ENCODE peak calls at places on chromosomes 1 and 21, in four cellular contexts. J, U, O and E are unnamed samples.
A peak's percentile ranks its signal among the peaks of the same experiment; 100 is the strongest.

GRCh38 chr1:27862671-27863551 is 9.4 kb upstream of the THEMIS2 start:
- DNase-seq in J (no peak), U (peak; percentile 71), O (no peak), E (peak; percentile 49)

GRCh38 chr1:173095632-173096031 is 44.9 kb upstream of the TNFSF18 start:
- DNase-seq in J (no peak), U (no peak), O (no peak), E (no peak)

GRCh38 chr1:153490272-153491051 is 30.0 kb upstream of the S100A7 start:
- DNase-seq in J (no peak), U (peak; percentile 42), O (no peak), E (no peak)

GRCh38 chr1:10634428-10635384 is 160.0 kb downstream of the PEX14 start:
- DNase-seq in J (peak; percentile 59), U (no peak), O (no peak), E (no peak)

GRCh38 chr21:42534361-42534900 is 20.8 kb downstream of the SLC37A1 start:
- DNase-seq in J (peak; percentile 23), U (no peak), O (no peak), E (no peak)

GRCh38 chr1:25117233-25117823 is 115.0 kb downstream of the SYF2 start:
- DNase-seq in J (peak; percentile 71), U (no peak), O (peak; percentile 33), E (no peak)

GRCh38 chr21:15804247-15804985 is 74.6 kb downstream of the USP25 start:
- DNase-seq in J (no peak), U (no peak), O (no peak), E (no peak)

GRCh38 chr1:26177182-26177684 is at the start of gene CNKSR1:
- DNase-seq in J (peak; percentile 97), U (peak; percentile 82), O (peak; percentile 84), E (no peak)

GRCh38 chr1:21280011-21280471 is 10.2 kb downstream of the ECE1 start:
- DNase-seq in J (no peak), U (peak; percentile 34), O (no peak), E (peak; percentile 92)

GRCh38 chr1:8091691-8092090 is 65.6 kb upstream of the ERRFI1 start:
- DNase-seq in J (no peak), U (no peak), O (no peak), E (no peak)

GRCh38 chr1:54407957-54408700 is 1.9 kb upstream of the SSBP3 start:
- DNase-seq in J (no peak), U (no peak), O (peak; percentile 60), E (peak; percentile 77)

GRCh38 chr1:172751668-172752067 is 92.8 kb downstream of the FASLG start:
- DNase-seq in J (no peak), U (no peak), O (no peak), E (no peak)

GRCh38 chr1:93177991-93178390 is 2.2 kb downstream of the TMED5 start:
- DNase-seq in J (no peak), U (no peak), O (no peak), E (peak; percentile 58)

GRCh38 chr1:220219865-220220698 is 52.2 kb downstream of the RAB3GAP2 start:
- DNase-seq in J (no peak), U (no peak), O (no peak), E (no peak)

GRCh38 chr21:44535963-44536362 is 4.0 kb downstream of the KRTAP10-1 start:
- DNase-seq in J (peak; percentile 35), U (no peak), O (no peak), E (no peak)

GRCh38 chr1:67175713-67176112 is 9.5 kb downstream of the IL23R start:
- DNase-seq in J (no peak), U (no peak), O (no peak), E (no peak)

GRCh38 chr21:14878971-14879370 is 185.8 kb downstream of the NRIP1 start:
- DNase-seq in J (no peak), U (no peak), O (no peak), E (no peak)

GRCh38 chr1:35718492-35719336 is at the start of gene C1orf216:
- DNase-seq in J (peak; percentile 71), U (peak; percentile 52), O (peak; percentile 72), E (peak; percentile 77)

GRCh38 chr1:117611121-117611601 is 5.3 kb downstream of the TENT5C start:
- DNase-seq in J (peak; percentile 5), U (no peak), O (no peak), E (no peak)

GRCh38 chr1:61519631-61520030 is 205.3 kb downstream of the TM2D1 start:
- DNase-seq in J (no peak), U (no peak), O (no peak), E (no peak)

GRCh38 chr1:78892251-78892650 is 114.3 kb downstream of the ADGRL4 start:
- DNase-seq in J (no peak), U (no peak), O (no peak), E (no peak)

GRCh38 chr1:65395887-65396612 is 24.4 kb upstream of the LEPR start:
- DNase-seq in J (peak; percentile 38), U (peak; percentile 37), O (no peak), E (no peak)

GRCh38 chr1:6627841-6628545 is 3.3 kb downstream of the THAP3 start:
- DNase-seq in J (no peak), U (no peak), O (no peak), E (no peak)

GRCh38 chr21:37656899-37657298 is 259.4 kb downstream of the KCNJ6 start:
- DNase-seq in J (no peak), U (no peak), O (no peak), E (no peak)

GRCh38 chr1:228838717-228839500 is 103.6 kb downstream of the RHOU start:
- DNase-seq in J (no peak), U (no peak), O (no peak), E (no peak)

GRCh38 chr1:35675773-35676172 is 34.4 kb upstream of the PSMB2 start:
- DNase-seq in J (no peak), U (no peak), O (no peak), E (no peak)

GRCh38 chr1:70674981-70675685 is 264.1 kb downstream of the CTH start:
- DNase-seq in J (no peak), U (no peak), O (no peak), E (no peak)

GRCh38 chr1:39787468-39787867 is 1.2 kb downstream of the BMP8B start:
- DNase-seq in J (no peak), U (no peak), O (no peak), E (no peak)

GRCh38 chr1:107599220-107599619 is 365.8 kb downstream of the VAV3 start:
- DNase-seq in J (no peak), U (no peak), O (no peak), E (no peak)

GRCh38 chr1:53681647-53682368 is 57.2 kb downstream of the GLIS1 start:
- DNase-seq in J (peak; percentile 89), U (peak; percentile 32), O (peak; percentile 87), E (peak; percentile 59)

GRCh38 chr1:54404939-54405880 is 984 bp downstream of the SSBP3 start:
- DNase-seq in J (no peak), U (no peak), O (peak; percentile 71), E (peak; percentile 30)

GRCh38 chr1:153640873-153641272 is 7.0 kb downstream of the CHTOP start:
- DNase-seq in J (no peak), U (no peak), O (no peak), E (no peak)

GRCh38 chr1:60283690-60284089 is 210.1 kb upstream of the C1orf87 start:
- DNase-seq in J (no peak), U (no peak), O (no peak), E (peak; percentile 20)

GRCh38 chr1:203179328-203180009 is 3.8 kb upstream of the MYBPH start:
- DNase-seq in J (no peak), U (no peak), O (peak; percentile 18), E (no peak)

GRCh38 chr1:52553372-52554266 is 727 bp upstream of the TUT4 start:
- DNase-seq in J (peak; percentile 84), U (peak; percentile 80), O (peak; percentile 95), E (peak; percentile 84)

GRCh38 chr1:52552236-52552504 is 722 bp downstream of the TUT4 start:
- DNase-seq in J (no peak), U (no peak), O (peak; percentile 64), E (no peak)

GRCh38 chr1:52554267-52554640 is 1.4 kb upstream of the TUT4 start:
- DNase-seq in J (no peak), U (no peak), O (peak; percentile 26), E (no peak)

GRCh38 chr1:52551476-52552235 is 1.2 kb downstream of the TUT4 start:
- DNase-seq in J (no peak), U (no peak), O (peak; percentile 48), E (peak; percentile 65)

GRCh38 chr1:52552505-52553371 is at the start of gene TUT4:
- DNase-seq in J (peak; percentile 95), U (peak; percentile 84), O (peak; percentile 97), E (peak; percentile 76)
- TF ChIP-seq CTCF in J (peak; percentile 33), U (no peak), O (peak; percentile 26), E (peak; percentile 4)

GRCh38 chr1:11688506-11688905 is 3.0 kb upstream of the DRAXIN start:
- DNase-seq in J (no peak), U (no peak), O (no peak), E (no peak)
- H3K4me1 ChIP-seq in J (peaks cover 16% of the 10 kb centered on the region), U (peaks cover 7% of the 10 kb centered on the region), O (peaks cover 34% of the 10 kb centered on the region), E (peaks cover 14% of the 10 kb centered on the region)

DNA sequence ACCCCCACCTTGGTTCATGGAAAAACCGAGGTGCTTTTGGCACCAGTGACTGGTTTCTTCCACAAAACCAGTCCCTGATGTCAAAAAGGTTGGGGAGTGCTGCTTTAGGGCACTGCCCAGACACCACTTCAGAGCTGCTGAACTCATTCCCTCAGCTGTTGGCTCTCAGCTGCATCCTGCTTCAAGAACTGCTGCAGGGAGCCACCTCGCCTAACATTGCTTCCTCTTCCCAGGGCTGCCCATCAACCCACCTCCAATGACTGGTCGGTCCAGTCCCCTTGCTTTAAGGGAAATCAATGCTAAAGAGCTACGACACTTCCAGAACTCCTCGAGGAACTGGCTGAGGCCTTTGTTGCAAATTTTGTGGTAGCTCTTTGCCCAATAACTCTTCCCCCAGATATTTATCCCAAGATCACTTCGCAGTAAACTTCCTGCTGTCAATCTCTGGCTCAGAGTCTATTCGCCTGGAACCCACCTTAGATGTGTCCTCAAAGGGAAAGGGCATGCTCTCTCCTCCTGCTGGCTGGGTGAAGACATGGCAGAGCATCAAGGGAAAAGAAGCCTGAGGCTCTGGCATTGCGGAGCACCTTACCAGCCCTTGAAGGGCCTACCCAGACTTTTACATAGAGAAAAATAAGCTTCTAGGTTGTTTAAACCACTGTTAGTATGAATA is 29.0 kb downstream of the C1orf52 start:
- DNase-seq in J (peak; percentile 53), U (no peak), O (peak; percentile 6), E (no peak)
- TF ChIP-seq CTCF in J (peak; percentile 62), U (no peak), O (peak; percentile 38), E (peak; percentile 31)

GRCh38 chr1:157497987-157498781 is 54.1 kb downstream of the FCRL5 start:
- DNase-seq in J (no peak), U (no peak), O (no peak), E (no peak)
- H3K4me1 ChIP-seq in J (no peaks in the 10 kb centered on the region), U (no peaks in the 10 kb centered on the region), O (no peaks in the 10 kb centered on the region), E (no peaks in the 10 kb centered on the region)

DNA sequence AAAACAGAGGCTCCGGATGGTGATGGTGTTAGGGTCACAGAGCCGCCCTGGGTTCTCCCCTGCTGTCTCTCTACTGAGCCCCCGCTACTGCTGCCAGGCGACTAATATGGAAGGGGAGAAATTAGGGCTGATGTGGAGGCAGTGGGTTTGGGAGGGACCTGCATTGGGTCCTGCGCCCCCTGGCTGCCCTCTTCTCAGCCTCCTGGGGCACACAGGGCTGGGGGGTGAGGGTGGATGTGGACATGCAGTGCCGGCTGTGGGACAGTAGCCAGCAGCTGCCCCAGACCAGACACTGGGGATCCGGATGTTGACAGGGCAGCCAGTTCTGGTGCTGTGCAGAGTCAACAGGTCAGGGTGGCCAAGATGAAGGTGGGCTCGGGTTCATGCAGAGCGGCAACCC is 1.5 kb upstream of the CLCNKB start:
- DNase-seq in J (no peak), U (no peak), O (no peak), E (no peak)
- TF ChIP-seq CTCF in J (no peak), U (no peak), O (no peak), E (no peak)